ENCODE peak calls at places on chromosomes 5 and 9, in six cellular contexts. K is SK-N-SH, I is A549, Z is HepG2, L is GM23338, N is HCT116. S is an unnamed sample.

GRCh38 chr5:56247596-56247995 is 14.5 kb upstream of the ANKRD55 start:
- DNase-seq in K (no peak), I (no peak), Z (no peak), L (no peak), N (no peak), S (no peak)

GRCh38 chr9:132268725-132269352 is 85.9 kb downstream of the SETX start:
- DNase-seq in K (peak), I (peak), Z (peak), L (peak), N (peak), S (no peak)

GRCh38 chr5:32805966-32806626 is 95.0 kb downstream of the NPR3 start:
- DNase-seq in K (no peak), I (peak), Z (no peak), L (no peak), N (no peak), S (no peak)

GRCh38 chr5:110258460-110258859 is 468.0 kb downstream of the TMEM232 start:
- DNase-seq in K (no peak), I (no peak), Z (no peak), L (no peak), N (no peak), S (no peak)

GRCh38 chr5:132210944-132211343 is 16.7 kb downstream of the P4HA2 start:
- DNase-seq in K (no peak), I (no peak), Z (no peak), L (no peak), N (no peak), S (no peak)

GRCh38 chr9:129919283-129919682 is 84.0 kb downstream of the USP20 start:
- DNase-seq in K (no peak), I (no peak), Z (no peak), L (no peak), N (no peak), S (no peak)

GRCh38 chr5:104178066-104178465 is 615.5 kb upstream of the NUDT12 start:
- DNase-seq in K (no peak), I (no peak), Z (no peak), L (no peak), N (no peak), S (no peak)

GRCh38 chr5:6465831-6466790 is 17.5 kb downstream of the UBE2QL1 start:
- DNase-seq in K (no peak), I (no peak), Z (no peak), L (no peak), N (no peak), S (no peak)

GRCh38 chr9:20622330-20623020 is at the start of gene MLLT3:
- DNase-seq in K (peak), I (peak), Z (peak), L (peak), N (peak), S (peak)

GRCh38 chr9:20621553-20622329 is 558 bp downstream of the MLLT3 start:
- DNase-seq in K (peak), I (peak), Z (peak), L (peak), N (no peak), S (peak)

GRCh38 chr9:20623021-20623747 is 885 bp upstream of the MLLT3 start:
- DNase-seq in K (no peak), I (peak), Z (no peak), L (peak), N (no peak), S (no peak)

GRCh38 chr9:20619492-20619860 is 2.8 kb downstream of the MLLT3 start:
- DNase-seq in K (no peak), I (no peak), Z (no peak), L (no peak), N (no peak), S (no peak)

GRCh38 chr9:20620658-20621552 is 1.4 kb downstream of the MLLT3 start:
- DNase-seq in K (peak), I (peak), Z (no peak), L (peak), N (no peak), S (peak)
- TF ChIP-seq REST in K (no peak), I (no peak), Z (no peak), L (no peak), N (no peak), S (no peak)

DNA sequence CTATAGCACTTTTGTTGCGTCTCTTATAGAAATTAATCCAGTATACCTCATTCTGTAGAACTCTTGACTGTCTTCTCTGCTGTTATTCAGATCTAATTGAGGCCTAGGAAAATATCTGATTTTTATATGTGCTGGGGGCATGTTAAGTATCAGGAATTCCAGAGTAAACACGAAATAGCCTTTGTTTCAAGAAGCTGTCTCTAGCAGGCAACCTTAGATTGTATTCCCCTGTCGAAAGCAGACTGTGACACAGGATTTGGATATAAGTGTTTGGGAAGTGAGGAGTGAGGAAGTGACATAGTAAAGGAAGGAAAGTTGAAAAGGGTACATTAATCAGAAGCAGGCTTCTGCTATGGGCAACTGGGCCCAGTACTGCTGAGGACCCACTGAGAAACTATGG is 72.1 kb upstream of the RASA1 start:
- DNase-seq in K (no peak), I (no peak), Z (no peak), L (no peak), N (no peak), S (no peak)
- TF ChIP-seq CTCF in K (no peak), I (no peak), Z (no peak), L (no peak), N (no peak), S (no peak)

DNA sequence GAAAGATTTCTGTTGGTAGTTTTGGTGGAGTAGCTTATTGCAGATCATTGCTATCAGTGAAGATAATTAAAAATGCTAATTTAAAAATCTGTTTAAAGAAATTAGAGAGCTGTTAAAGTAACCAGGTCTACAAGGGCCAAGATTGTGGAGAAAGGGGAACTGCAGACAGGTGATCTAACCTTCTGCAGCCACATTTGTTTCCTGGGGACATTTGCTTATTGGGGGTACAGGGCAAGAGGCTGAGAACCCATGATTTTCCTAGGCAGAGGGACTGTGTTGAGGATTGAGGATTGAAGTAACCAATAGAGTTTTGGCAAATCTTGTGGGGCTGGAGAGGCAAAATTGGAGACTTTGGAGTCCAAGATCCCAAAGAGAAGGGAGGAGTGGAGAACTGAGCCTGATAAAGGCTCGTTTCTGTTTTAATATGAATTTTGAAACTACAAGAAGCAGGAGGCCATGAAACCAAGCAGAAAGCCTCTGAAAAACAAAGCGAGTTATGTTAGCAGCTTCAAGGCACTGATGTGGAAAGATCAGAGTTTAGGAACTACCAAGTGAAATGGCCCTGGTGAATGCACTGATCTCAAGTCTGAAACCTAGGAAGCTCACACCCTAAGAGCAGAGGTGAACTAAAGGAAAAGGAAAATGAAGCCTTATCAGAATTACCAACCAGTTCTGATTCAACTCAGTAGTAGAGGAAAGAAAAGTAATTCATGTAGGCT is 219.8 kb upstream of the C9orf72 start:
- DNase-seq in K (no peak), I (no peak), Z (no peak), L (no peak), N (no peak), S (no peak)
- TF ChIP-seq REST in K (no peak), I (no peak), Z (no peak), L (no peak), N (no peak), S (no peak)

GRCh38 chr9:71004196-71004595 is 117.2 kb downstream of the TRPM3 start:
- DNase-seq in K (no peak), I (no peak), Z (no peak), L (no peak), N (no peak), S (no peak)

GRCh38 chr9:71001780-71002386 is 119.5 kb downstream of the TRPM3 start:
- DNase-seq in K (peak), I (no peak), Z (peak), L (peak), N (peak), S (no peak)

GRCh38 chr9:70998962-70999361 is 122.5 kb downstream of the TRPM3 start:
- DNase-seq in K (no peak), I (no peak), Z (no peak), L (no peak), N (no peak), S (no peak)

GRCh38 chr9:71005456-71005855 is 116.0 kb downstream of the TRPM3 start:
- DNase-seq in K (no peak), I (no peak), Z (no peak), L (no peak), N (no peak), S (no peak)

GRCh38 chr9:71003346-71003745 is 118.1 kb downstream of the TRPM3 start:
- DNase-seq in K (no peak), I (no peak), Z (no peak), L (peak), N (no peak), S (no peak)
- TF ChIP-seq CTCF in K (no peak), I (no peak), Z (no peak), L (peak), N (no peak), S (no peak)

DNA sequence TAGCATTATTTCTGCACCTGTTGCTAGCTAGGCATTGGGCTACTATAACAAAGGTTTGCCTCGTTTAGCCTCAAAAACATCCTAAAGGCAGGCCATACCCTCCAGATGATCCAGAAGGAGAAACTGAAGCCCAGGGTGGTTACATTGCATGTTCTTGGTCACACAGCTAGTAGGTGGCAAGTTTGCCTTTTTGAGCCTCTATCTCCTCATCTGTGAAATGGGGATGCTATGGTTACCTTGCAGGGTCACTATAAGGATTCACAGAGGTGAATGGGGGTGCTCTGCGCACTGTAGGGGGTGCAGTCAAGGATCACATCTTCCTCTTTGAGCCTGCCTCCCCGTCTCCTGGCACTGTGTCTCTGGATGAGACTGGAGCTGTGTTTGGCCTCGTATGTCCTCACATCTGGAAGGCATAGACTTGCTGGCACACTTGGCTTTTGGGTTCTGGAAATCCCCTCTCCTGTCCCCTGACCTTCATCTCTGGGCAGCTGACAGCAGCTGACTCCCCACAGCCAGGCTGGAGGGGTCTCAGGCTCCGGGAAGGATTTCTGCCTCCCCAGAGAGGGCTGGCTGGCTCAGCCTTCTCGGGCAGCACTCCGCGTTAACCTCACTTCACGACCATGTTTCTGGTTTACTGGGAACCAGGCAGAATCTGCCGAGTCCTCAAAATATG is 167.7 kb downstream of the RGS3 start:
- DNase-seq in K (no peak), I (no peak), Z (no peak), L (no peak), N (no peak), S (no peak)
- TF ChIP-seq REST in K (no peak), I (no peak), Z (no peak), L (no peak), N (no peak), S (no peak)

GRCh38 chr5:78925102-78925876 is 59.8 kb downstream of the ARSB start:
- DNase-seq in K (no peak), I (no peak), Z (no peak), L (no peak), N (no peak), S (no peak)

GRCh38 chr5:78930742-78931141 is 54.4 kb downstream of the ARSB start:
- DNase-seq in K (no peak), I (no peak), Z (no peak), L (no peak), N (no peak), S (no peak)

GRCh38 chr5:78927657-78928282 is 57.3 kb downstream of the ARSB start:
- DNase-seq in K (no peak), I (peak), Z (peak), L (peak), N (peak), S (peak)

GRCh38 chr5:78929833-78930232 is 55.3 kb downstream of the ARSB start:
- DNase-seq in K (no peak), I (no peak), Z (peak), L (no peak), N (no peak), S (no peak)
- TF ChIP-seq CTCF in K (no peak), I (no peak), Z (no peak), L (no peak), N (no peak), S (no peak)

GRCh38 chr5:55173696-55174101 is 722 bp upstream of the CDC20B start:
- DNase-seq in K (peak), I (no peak), Z (no peak), L (peak), N (no peak), S (no peak)
- TF ChIP-seq REST in K (no peak), I (no peak), Z (no peak), L (no peak), N (no peak), S (no peak)

DNA sequence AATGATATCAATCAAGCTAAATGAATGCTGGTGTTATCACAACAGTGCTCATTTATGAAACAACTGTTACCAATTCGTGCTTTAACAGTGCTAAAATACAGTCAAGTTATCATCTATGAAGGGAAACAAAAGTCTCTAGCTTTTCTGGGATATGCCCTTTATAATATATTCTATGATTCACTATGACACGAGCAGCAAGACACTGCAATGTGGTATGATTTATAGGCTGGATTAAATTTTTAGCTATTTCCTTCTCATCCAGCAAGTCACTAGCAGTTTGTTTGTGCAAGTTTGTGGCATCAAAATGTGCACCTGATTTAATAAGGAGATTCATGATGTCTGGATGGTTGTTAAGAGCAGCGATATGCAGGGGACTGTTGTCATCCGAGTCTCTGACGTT is 20.4 kb downstream of the FEM1C start:
- DNase-seq in K (no peak), I (no peak), Z (no peak), L (no peak), N (no peak), S (no peak)
- TF ChIP-seq CTCF in K (no peak), I (no peak), Z (no peak), L (no peak), N (no peak), S (no peak)

GRCh38 chr9:20906326-20906725 is 125.1 kb downstream of the HACD4 start:
- DNase-seq in K (peak), I (no peak), Z (no peak), L (no peak), N (no peak), S (no peak)
- TF ChIP-seq REST in K (no peak), I (no peak), Z (no peak), L (no peak), N (no peak), S (no peak)

DNA sequence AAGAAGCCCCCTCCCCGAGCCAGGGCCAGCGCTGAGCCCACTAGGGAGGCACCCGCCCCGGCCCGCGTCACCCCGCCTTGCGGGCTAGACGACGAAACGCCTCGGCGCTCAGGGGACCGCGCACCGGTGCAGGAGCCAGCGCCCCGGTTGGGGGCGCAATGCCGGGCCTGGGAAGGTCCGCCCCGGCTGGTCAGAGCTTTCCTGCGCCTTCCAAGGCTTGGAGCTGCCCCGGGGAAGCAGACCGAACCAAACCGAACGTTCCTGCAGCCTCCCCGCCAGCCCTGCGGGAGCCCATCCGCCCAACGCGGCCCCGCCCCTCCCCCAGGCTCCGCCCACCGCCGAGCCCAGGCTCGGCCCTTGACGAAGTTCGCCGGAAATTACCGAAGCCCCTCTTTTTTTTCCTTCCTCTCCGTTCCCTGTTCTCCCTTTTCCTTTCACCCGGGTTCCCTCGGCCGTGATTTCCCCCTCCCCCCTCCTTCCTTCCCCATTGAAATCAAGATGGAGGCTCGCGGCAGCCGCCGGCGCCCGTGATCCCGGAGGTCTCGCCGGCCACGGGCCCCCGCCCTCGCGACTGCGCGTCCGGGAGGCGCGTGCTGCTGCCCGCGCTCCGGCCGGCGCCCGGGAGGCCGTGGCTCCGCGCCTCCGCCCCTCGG is at the start of gene TRIO:
- DNase-seq in K (peak), I (peak), Z (peak), L (peak), N (peak), S (peak)
- TF ChIP-seq CTCF in K (peak), I (peak), Z (peak), L (peak), N (peak), S (no peak)

S was measured in HL-60.